ENCODE peak calls at places on chromosomes 1 and 21, in four cellular contexts. W is hepatocyte, S is suprapubic skin, Q is neuronal stem cell. P is an unnamed sample. For H3K4me1, the result is how much of the 10 kb centered on the place peaks cover.

GRCh38 chr1:31669433-31669785 is 24.7 kb upstream of the PEF1 start:
- DNase-seq in W (no peak), Q (no peak), S (no peak), P (no peak)

GRCh38 chr1:85705940-85706339 is 2.3 kb downstream of the ZNHIT6 start:
- DNase-seq in S (no peak), Q (no peak), W (no peak), P (no peak)

GRCh38 chr1:239879321-239880170 is 212.1 kb upstream of the FMN2 start:
- DNase-seq in W (peak), S (no peak), Q (no peak), P (no peak)

GRCh38 chr1:25096307-25097150 is 135.8 kb downstream of the SYF2 start:
- DNase-seq in S (no peak), Q (no peak), W (no peak), P (no peak)

GRCh38 chr1:54584575-54584974 is 36.5 kb downstream of the ACOT11 start:
- DNase-seq in Q (no peak), S (no peak), W (no peak), P (no peak)

GRCh38 chr1:7827134-7827955 is 25.5 kb downstream of the UTS2 start:
- DNase-seq in W (no peak), S (no peak), Q (no peak), P (peak)

GRCh38 chr1:34851431-34852105 is 8.0 kb downstream of the SMIM12 start:
- DNase-seq in W (no peak), S (no peak), Q (no peak), P (no peak)

GRCh38 chr1:229410692-229411433 is 23.0 kb downstream of the ACTA1 start:
- DNase-seq in Q (no peak), W (peak), S (no peak), P (no peak)

GRCh38 chr1:152444045-152444444 is 30.0 kb upstream of the CRNN start:
- DNase-seq in S (no peak), W (no peak), Q (no peak), P (no peak)

GRCh38 chr21:41147096-41147978 is 20.6 kb upstream of the BACE2 start:
- DNase-seq in W (no peak), Q (no peak), S (no peak), P (no peak)

GRCh38 chr1:150875197-150876110 is 945 bp downstream of the ARNT start:
- DNase-seq in S (no peak), Q (no peak), W (peak), P (peak)

GRCh38 chr1:66090863-66091457 is 298.3 kb downstream of the PDE4B start:
- DNase-seq in Q (peak), W (no peak), S (no peak), P (no peak)

GRCh38 chr1:182110635-182111034 is 49.1 kb upstream of the ZNF648 start:
- DNase-seq in S (no peak), W (no peak), Q (no peak), P (no peak)

GRCh38 chr1:17719874-17720273 is 35.3 kb upstream of the ACTL8 start:
- DNase-seq in W (no peak), S (no peak), Q (no peak), P (no peak)

GRCh38 chr21:18759751-18760161 is 356.2 kb upstream of the TMPRSS15 start:
- DNase-seq in W (no peak), Q (no peak), S (no peak), P (no peak)

GRCh38 chr1:195849180-195849579 is 759.1 kb downstream of the KCNT2 start:
- DNase-seq in Q (no peak), S (no peak), W (no peak), P (no peak)

DNA sequence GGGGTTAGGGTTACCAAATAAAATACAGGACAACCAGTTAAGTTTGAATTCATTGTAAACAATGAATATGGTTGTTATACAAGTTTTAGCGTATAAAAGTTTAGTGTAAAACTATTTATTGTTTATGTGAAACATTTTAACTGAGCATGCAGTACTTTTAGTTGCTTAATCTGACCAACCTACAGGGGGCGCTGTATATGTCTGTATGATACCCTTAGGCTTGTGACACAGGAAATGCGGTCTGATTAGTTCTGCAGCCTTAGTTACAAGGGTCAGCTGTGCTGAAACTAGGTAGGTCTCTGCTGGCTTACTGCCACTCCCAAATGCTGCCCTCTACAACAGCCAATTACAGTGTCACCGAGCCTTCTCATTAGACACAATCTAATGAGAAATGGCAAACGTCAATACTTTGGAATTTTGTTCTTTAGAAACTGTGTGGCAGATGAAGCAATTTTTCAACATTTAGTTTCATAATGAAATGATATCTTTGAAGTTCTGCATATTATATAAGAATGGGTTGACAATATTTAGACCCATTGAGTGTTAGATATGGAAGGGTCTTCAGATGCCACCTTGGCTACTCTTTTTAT is 56.2 kb downstream of the NTNG1 start:
- DNase-seq in W (peak), Q (peak), S (no peak), P (peak)
- H3K4me1 ChIP-seq in W (under half), Q (under half), S (under half), P (under half)

DNA sequence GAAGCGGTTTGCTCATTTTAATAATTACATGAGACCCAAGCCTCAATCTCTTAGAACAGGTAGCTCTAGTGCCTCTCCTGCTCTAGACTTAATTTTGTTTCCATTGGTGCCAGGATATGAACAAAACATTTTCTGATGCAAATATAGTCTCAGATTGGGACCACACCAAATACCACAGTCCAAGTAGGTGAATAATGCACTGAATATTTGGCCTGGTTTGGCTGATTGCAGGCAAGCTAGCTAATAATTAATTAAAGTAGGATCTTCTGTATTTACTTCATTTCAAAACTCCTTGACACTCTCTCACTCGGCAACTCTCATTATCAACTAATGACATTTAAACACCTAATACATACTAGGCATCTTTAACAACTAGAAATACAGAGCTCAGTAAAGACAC is 219.6 kb downstream of the LTN1 start:
- DNase-seq in S (no peak), W (no peak), Q (no peak), P (no peak)
- H3K4me3 ChIP-seq in S (no peak), W (no peak), Q (no peak), P (no peak)

GRCh38 chr21:42465008-42465878 is 30.8 kb downstream of the RSPH1 start:
- DNase-seq in Q (no peak), S (peak), W (peak), P (no peak)

GRCh38 chr21:42461185-42461520 is 34.9 kb downstream of the RSPH1 start:
- DNase-seq in S (peak), Q (no peak), W (no peak), P (no peak)

GRCh38 chr21:42466700-42467612 is 29.1 kb downstream of the RSPH1 start:
- DNase-seq in W (peak), Q (no peak), S (no peak), P (no peak)

GRCh38 chr21:42461881-42462877 is 33.8 kb downstream of the RSPH1 start:
- DNase-seq in W (peak), Q (no peak), S (peak), P (no peak)

GRCh38 chr21:42463861-42464515 is 32.0 kb downstream of the RSPH1 start:
- DNase-seq in S (no peak), W (no peak), Q (peak), P (no peak)
- H3K4me1 ChIP-seq in S (under half), W (under half), Q (under half), P (under half)

DNA sequence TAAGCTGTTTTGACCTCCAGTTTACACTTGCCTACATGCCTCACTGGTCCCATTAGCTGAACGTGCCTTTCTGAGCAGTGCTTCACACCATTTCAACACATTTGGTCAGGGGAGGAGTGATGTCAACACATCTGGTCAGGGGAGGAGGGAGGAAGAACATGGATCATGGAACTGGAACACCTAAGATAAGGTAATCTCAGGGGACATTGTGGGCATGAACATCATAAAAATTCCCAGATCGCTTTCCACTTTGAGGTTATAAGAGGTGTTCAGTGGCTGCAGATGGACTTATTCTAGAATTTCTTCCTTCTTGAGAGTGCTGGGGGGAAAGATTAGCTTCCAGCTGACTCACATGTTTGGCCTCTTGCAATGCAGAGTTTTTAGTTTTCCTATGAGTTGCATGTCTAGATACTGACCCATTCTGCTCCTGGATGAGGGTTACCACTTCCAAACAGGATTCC is 2.0 kb downstream of the QSOX1 start:
- DNase-seq in W (no peak), S (no peak), Q (no peak), P (no peak)
- H3K4me3 ChIP-seq in W (peak), S (no peak), Q (no peak), P (no peak)

GRCh38 chr1:209652873-209653401 is 712 bp upstream of the LAMB3 start:
- DNase-seq in Q (no peak), W (peak), S (peak), P (no peak)
- H3K4me1 ChIP-seq in Q (under half), W (under half), S (half or more), P (under half)

DNA sequence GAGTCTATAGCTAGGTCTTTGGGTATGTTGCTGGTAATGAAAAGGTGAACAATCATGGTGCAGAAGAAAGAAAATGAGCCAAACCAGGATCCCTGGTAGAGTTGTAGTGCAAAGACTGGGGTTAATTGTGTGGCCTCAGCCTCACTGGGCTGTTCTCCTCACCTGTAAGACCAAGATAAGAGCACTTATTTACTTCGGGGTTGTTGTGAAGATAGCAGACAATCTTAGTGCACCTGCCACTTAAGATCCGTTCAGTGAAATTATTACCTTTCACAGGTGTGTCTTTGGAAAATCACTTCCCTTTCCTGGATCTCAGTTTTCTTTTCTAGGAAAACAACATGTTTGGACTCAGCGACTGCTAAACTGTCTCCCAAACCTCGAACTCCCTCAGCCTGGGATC is 1.3 kb upstream of the FGGY start:
- DNase-seq in S (no peak), Q (no peak), W (peak), P (no peak)
- H3K4me3 ChIP-seq in S (peak), Q (no peak), W (peak), P (no peak)

P was measured in HAP-1.